ENCODE peak calls at places on chromosomes 11 and 22, in four cellular contexts. One of them, this sample, is unnamed.

GRCh38 chr11:763073-763463 is 14.2 kb downstream of the GATD1 start:
- DNase-seq in ACHN: no peak
- DNase-seq in GM13977: no peak
- DNase-seq in WTC11: peak
- DNase-seq in this sample: no peak

GRCh38 chr11:6611092-6612007 is 666 bp downstream of the TAF10 start:
- DNase-seq in ACHN: no peak
- DNase-seq in GM13977: peak
- DNase-seq in WTC11: peak
- DNase-seq in this sample: no peak

GRCh38 chr11:47216141-47216798 is 1.5 kb downstream of the DDB2 start:
- DNase-seq in ACHN: peak
- DNase-seq in GM13977: peak
- DNase-seq in WTC11: no peak
- DNase-seq in this sample: no peak

GRCh38 chr22:29751139-29751538 is 15.7 kb downstream of the ZMAT5 start:
- DNase-seq in ACHN: no peak
- DNase-seq in GM13977: no peak
- DNase-seq in WTC11: no peak
- DNase-seq in this sample: no peak

GRCh38 chr11:134036484-134037092 is 32.3 kb upstream of the JAM3 start:
- DNase-seq in ACHN: no peak
- DNase-seq in GM13977: no peak
- DNase-seq in WTC11: peak
- DNase-seq in this sample: peak

GRCh38 chr11:68373189-68373809 is 60.9 kb downstream of the LRP5 start:
- DNase-seq in ACHN: no peak
- DNase-seq in GM13977: no peak
- DNase-seq in WTC11: no peak
- DNase-seq in this sample: peak

GRCh38 chr11:20013346-20014066 is 146.8 kb downstream of the DBX1 start:
- DNase-seq in ACHN: no peak
- DNase-seq in GM13977: no peak
- DNase-seq in WTC11: no peak
- DNase-seq in this sample: no peak

GRCh38 chr22:39251762-39252460 is 7.1 kb upstream of the PDGFB start:
- DNase-seq in ACHN: no peak
- DNase-seq in GM13977: no peak
- DNase-seq in WTC11: no peak
- DNase-seq in this sample: no peak

GRCh38 chr11:79059171-79059570 is 381.7 kb downstream of the TENM4 start:
- DNase-seq in ACHN: no peak
- DNase-seq in GM13977: no peak
- DNase-seq in WTC11: no peak
- DNase-seq in this sample: no peak

GRCh38 chr11:32893091-32893946 is 708 bp downstream of the QSER1 start:
- DNase-seq in ACHN: peak
- DNase-seq in GM13977: peak
- DNase-seq in WTC11: peak
- DNase-seq in this sample: peak

GRCh38 chr11:128323381-128323780 is 264.0 kb downstream of the ETS1 start:
- DNase-seq in ACHN: peak
- DNase-seq in GM13977: peak
- DNase-seq in WTC11: no peak
- DNase-seq in this sample: no peak